ENCODE peak calls at places on chromosomes 3 and 15, in ten cellular contexts. One of them, this sample, is unnamed.

GRCh38 chr3:169939751-169940150 is 26.9 kb upstream of the SEC62 start:
- DNase-seq in dorsolateral prefrontal cortex: no peak
- DNase-seq in right lobe of liver: no peak
- DNase-seq in breast epithelium: no peak
- DNase-seq in AG04449: no peak
- DNase-seq in mucosa of descending colon: no peak
- DNase-seq in cardiac muscle cell: no peak
- DNase-seq in uterus: no peak
- DNase-seq in BE2C: no peak
- DNase-seq in fibroblast of pulmonary artery: no peak
- DNase-seq in this sample: no peak

GRCh38 chr3:128348805-128349531 is 117.7 kb downstream of the DNAJB8 start:
- DNase-seq in cardiac muscle cell: peak
- DNase-seq in mucosa of descending colon: no peak
- DNase-seq in fibroblast of pulmonary artery: peak
- DNase-seq in breast epithelium: no peak
- DNase-seq in AG04449: no peak
- DNase-seq in right lobe of liver: peak
- DNase-seq in BE2C: peak
- DNase-seq in dorsolateral prefrontal cortex: no peak
- DNase-seq in uterus: no peak
- DNase-seq in this sample: peak

GRCh38 chr3:190491533-190492054 is 22.3 kb upstream of the IL1RAP start:
- DNase-seq in AG04449: no peak
- DNase-seq in mucosa of descending colon: no peak
- DNase-seq in fibroblast of pulmonary artery: no peak
- DNase-seq in cardiac muscle cell: no peak
- DNase-seq in dorsolateral prefrontal cortex: no peak
- DNase-seq in BE2C: no peak
- DNase-seq in breast epithelium: no peak
- DNase-seq in uterus: no peak
- DNase-seq in right lobe of liver: no peak
- DNase-seq in this sample: peak

GRCh38 chr3:130081371-130081881 is at the start of gene ALG1L2:
- DNase-seq in right lobe of liver: no peak
- DNase-seq in uterus: no peak
- DNase-seq in dorsolateral prefrontal cortex: no peak
- DNase-seq in AG04449: no peak
- DNase-seq in mucosa of descending colon: no peak
- DNase-seq in breast epithelium: no peak
- DNase-seq in BE2C: no peak
- DNase-seq in cardiac muscle cell: no peak
- DNase-seq in fibroblast of pulmonary artery: no peak
- DNase-seq in this sample: peak

GRCh38 chr15:72375501-72375845 is 341 bp downstream of the HEXA start:
- DNase-seq in breast epithelium: no peak
- DNase-seq in mucosa of descending colon: peak
- DNase-seq in right lobe of liver: peak
- DNase-seq in AG04449: no peak
- DNase-seq in BE2C: no peak
- DNase-seq in cardiac muscle cell: no peak
- DNase-seq in dorsolateral prefrontal cortex: no peak
- DNase-seq in uterus: no peak
- DNase-seq in fibroblast of pulmonary artery: no peak
- DNase-seq in this sample: no peak

GRCh38 chr3:124741027-124741426 is 10.8 kb downstream of the UMPS start:
- DNase-seq in uterus: no peak
- DNase-seq in cardiac muscle cell: peak
- DNase-seq in AG04449: no peak
- DNase-seq in fibroblast of pulmonary artery: peak
- DNase-seq in right lobe of liver: no peak
- DNase-seq in mucosa of descending colon: no peak
- DNase-seq in dorsolateral prefrontal cortex: no peak
- DNase-seq in breast epithelium: no peak
- DNase-seq in BE2C: no peak
- DNase-seq in this sample: peak

GRCh38 chr3:105368575-105369500 is 2.1 kb downstream of the ALCAM start:
- DNase-seq in BE2C: peak
- DNase-seq in cardiac muscle cell: peak
- DNase-seq in mucosa of descending colon: peak
- DNase-seq in AG04449: no peak
- DNase-seq in right lobe of liver: peak
- DNase-seq in fibroblast of pulmonary artery: peak
- DNase-seq in uterus: peak
- DNase-seq in dorsolateral prefrontal cortex: peak
- DNase-seq in breast epithelium: peak
- DNase-seq in this sample: peak

GRCh38 chr15:30924353-30924752 is 20.6 kb downstream of the FAN1 start:
- DNase-seq in right lobe of liver: no peak
- DNase-seq in breast epithelium: no peak
- DNase-seq in dorsolateral prefrontal cortex: no peak
- DNase-seq in AG04449: peak
- DNase-seq in BE2C: no peak
- DNase-seq in uterus: no peak
- DNase-seq in fibroblast of pulmonary artery: peak
- DNase-seq in cardiac muscle cell: peak
- DNase-seq in mucosa of descending colon: no peak
- DNase-seq in this sample: peak

GRCh38 chr15:50051811-50052419 is 67.1 kb downstream of the ATP8B4 start:
- DNase-seq in mucosa of descending colon: peak
- DNase-seq in BE2C: peak
- DNase-seq in dorsolateral prefrontal cortex: no peak
- DNase-seq in breast epithelium: no peak
- DNase-seq in uterus: peak
- DNase-seq in fibroblast of pulmonary artery: peak
- DNase-seq in cardiac muscle cell: peak
- DNase-seq in right lobe of liver: no peak
- DNase-seq in AG04449: peak
- DNase-seq in this sample: peak

GRCh38 chr15:50058231-50058630 is 60.8 kb downstream of the ATP8B4 start:
- DNase-seq in right lobe of liver: no peak
- DNase-seq in cardiac muscle cell: peak
- DNase-seq in BE2C: no peak
- DNase-seq in dorsolateral prefrontal cortex: no peak
- DNase-seq in fibroblast of pulmonary artery: peak
- DNase-seq in uterus: no peak
- DNase-seq in AG04449: no peak
- DNase-seq in breast epithelium: no peak
- DNase-seq in mucosa of descending colon: no peak
- DNase-seq in this sample: peak

GRCh38 chr15:50059203-50059772 is 59.7 kb downstream of the ATP8B4 start:
- DNase-seq in uterus: no peak
- DNase-seq in dorsolateral prefrontal cortex: no peak
- DNase-seq in right lobe of liver: no peak
- DNase-seq in fibroblast of pulmonary artery: no peak
- DNase-seq in cardiac muscle cell: no peak
- DNase-seq in breast epithelium: no peak
- DNase-seq in BE2C: no peak
- DNase-seq in mucosa of descending colon: no peak
- DNase-seq in AG04449: no peak
- DNase-seq in this sample: no peak

GRCh38 chr15:50053457-50053856 is 65.6 kb downstream of the ATP8B4 start:
- DNase-seq in AG04449: no peak
- DNase-seq in BE2C: no peak
- DNase-seq in dorsolateral prefrontal cortex: no peak
- DNase-seq in fibroblast of pulmonary artery: no peak
- DNase-seq in uterus: no peak
- DNase-seq in breast epithelium: no peak
- DNase-seq in right lobe of liver: no peak
- DNase-seq in cardiac muscle cell: no peak
- DNase-seq in mucosa of descending colon: no peak
- DNase-seq in this sample: no peak

DNA sequence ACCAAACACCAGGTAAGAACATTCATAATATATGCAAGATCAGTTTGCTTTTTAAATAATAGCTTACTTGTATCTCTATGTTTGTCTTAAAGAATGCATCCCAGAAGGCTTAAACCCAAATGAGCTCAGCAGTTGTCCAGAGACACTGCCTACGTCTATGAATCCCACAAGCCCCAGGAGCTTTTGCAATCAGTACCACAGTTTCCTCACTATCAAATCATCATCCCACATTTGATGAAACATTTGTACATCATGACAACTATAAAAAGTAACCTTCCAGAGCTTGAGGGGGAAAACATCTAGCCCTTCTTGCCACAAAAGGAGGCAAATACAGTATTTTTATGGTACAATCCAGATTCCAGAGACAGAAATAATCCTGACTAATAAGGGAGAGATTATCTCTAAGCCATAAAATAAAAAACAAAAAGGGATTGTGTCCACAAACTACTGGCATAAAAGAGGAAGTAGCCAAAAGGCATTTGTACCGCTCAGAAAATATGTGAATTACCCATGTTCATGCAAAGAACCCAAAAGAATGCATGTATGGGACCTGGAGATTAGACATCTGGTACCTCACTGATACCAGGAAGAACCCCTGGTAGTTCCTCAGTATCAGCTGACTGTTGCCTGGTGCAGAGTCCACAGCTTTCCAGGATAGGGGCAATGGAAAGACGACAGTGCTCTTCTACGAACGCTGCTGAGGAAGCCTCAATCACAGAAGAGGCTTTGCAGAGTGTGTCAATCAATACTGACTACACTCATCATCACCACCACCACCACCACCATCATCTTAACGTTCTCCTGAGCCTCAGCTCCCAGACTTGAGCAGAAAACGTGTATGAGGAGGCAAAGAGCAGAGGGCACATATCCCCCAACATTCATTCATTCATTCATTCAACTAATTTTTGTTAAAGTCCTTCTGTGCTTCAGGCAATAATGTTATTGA is 63.4 kb downstream of the ATP8B4 start:
- DNase-seq in dorsolateral prefrontal cortex: no peak
- DNase-seq in mucosa of descending colon: no peak
- DNase-seq in fibroblast of pulmonary artery: peak
- DNase-seq in right lobe of liver: no peak
- DNase-seq in uterus: no peak
- DNase-seq in cardiac muscle cell: peak
- DNase-seq in breast epithelium: no peak
- DNase-seq in AG04449: peak
- DNase-seq in BE2C: no peak
- DNase-seq in this sample: peak
- H3K4me3 ChIP-seq in dorsolateral prefrontal cortex: no peak
- H3K4me3 ChIP-seq in mucosa of descending colon: no peak
- H3K4me3 ChIP-seq in fibroblast of pulmonary artery: no peak
- H3K4me3 ChIP-seq in right lobe of liver: no peak
- H3K4me3 ChIP-seq in uterus: no peak
- H3K4me3 ChIP-seq in cardiac muscle cell: no peak
- H3K4me3 ChIP-seq in breast epithelium: no peak
- H3K4me3 ChIP-seq in AG04449: no peak
- H3K4me3 ChIP-seq in BE2C: no peak
- H3K4me3 ChIP-seq in this sample: no peak

GRCh38 chr3:107106316-107106715 is 270.9 kb upstream of the CCDC54 start:
- DNase-seq in breast epithelium: no peak
- DNase-seq in mucosa of descending colon: no peak
- DNase-seq in BE2C: no peak
- DNase-seq in uterus: no peak
- DNase-seq in fibroblast of pulmonary artery: peak
- DNase-seq in AG04449: no peak
- DNase-seq in right lobe of liver: no peak
- DNase-seq in cardiac muscle cell: peak
- DNase-seq in dorsolateral prefrontal cortex: no peak
- DNase-seq in this sample: peak

GRCh38 chr3:107106907-107107306 is 270.3 kb upstream of the CCDC54 start:
- DNase-seq in dorsolateral prefrontal cortex: no peak
- DNase-seq in right lobe of liver: no peak
- DNase-seq in uterus: no peak
- DNase-seq in fibroblast of pulmonary artery: no peak
- DNase-seq in breast epithelium: no peak
- DNase-seq in cardiac muscle cell: no peak
- DNase-seq in mucosa of descending colon: no peak
- DNase-seq in BE2C: no peak
- DNase-seq in AG04449: no peak
- DNase-seq in this sample: no peak

GRCh38 chr3:107100573-107100972 is 276.7 kb upstream of the CCDC54 start:
- DNase-seq in cardiac muscle cell: no peak
- DNase-seq in breast epithelium: no peak
- DNase-seq in mucosa of descending colon: no peak
- DNase-seq in AG04449: no peak
- DNase-seq in fibroblast of pulmonary artery: no peak
- DNase-seq in dorsolateral prefrontal cortex: no peak
- DNase-seq in right lobe of liver: no peak
- DNase-seq in uterus: no peak
- DNase-seq in BE2C: no peak
- DNase-seq in this sample: no peak

DNA sequence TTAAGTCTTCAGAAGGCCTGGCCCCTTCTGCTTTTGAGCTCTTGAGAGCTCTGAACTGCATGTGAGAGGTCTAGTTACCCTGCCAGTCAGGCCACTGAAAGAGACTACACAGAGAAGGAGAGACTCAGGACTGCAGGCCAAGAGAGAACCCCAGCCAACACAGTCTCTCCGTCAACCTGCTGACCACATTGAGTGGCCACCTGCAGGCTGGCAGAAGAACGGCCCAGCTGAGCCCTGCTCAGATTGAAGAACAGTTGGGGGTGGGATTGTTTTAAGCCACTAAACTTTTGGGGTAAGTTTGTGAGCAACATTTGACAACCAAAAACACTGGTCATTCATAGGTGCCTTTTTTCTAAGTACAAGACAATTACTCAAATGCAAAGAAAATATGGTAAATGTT is 273.5 kb upstream of the CCDC54 start:
- DNase-seq in mucosa of descending colon: no peak
- DNase-seq in fibroblast of pulmonary artery: no peak
- DNase-seq in BE2C: no peak
- DNase-seq in uterus: no peak
- DNase-seq in breast epithelium: no peak
- DNase-seq in AG04449: no peak
- DNase-seq in cardiac muscle cell: no peak
- DNase-seq in dorsolateral prefrontal cortex: no peak
- DNase-seq in right lobe of liver: no peak
- DNase-seq in this sample: no peak
- TF ChIP-seq CTCF in mucosa of descending colon: no peak
- TF ChIP-seq CTCF in fibroblast of pulmonary artery: no peak
- TF ChIP-seq CTCF in BE2C: no peak
- TF ChIP-seq CTCF in uterus: no peak
- TF ChIP-seq CTCF in breast epithelium: no peak
- TF ChIP-seq CTCF in AG04449: no peak
- TF ChIP-seq CTCF in cardiac muscle cell: no peak
- TF ChIP-seq CTCF in dorsolateral prefrontal cortex: no peak
- TF ChIP-seq CTCF in right lobe of liver: no peak
- TF ChIP-seq CTCF in this sample: no peak

GRCh38 chr3:123313889-123314288 is 112.1 kb downstream of the SEC22A start:
- DNase-seq in mucosa of descending colon: no peak
- DNase-seq in fibroblast of pulmonary artery: no peak
- DNase-seq in uterus: no peak
- DNase-seq in cardiac muscle cell: no peak
- DNase-seq in AG04449: no peak
- DNase-seq in right lobe of liver: no peak
- DNase-seq in BE2C: no peak
- DNase-seq in breast epithelium: no peak
- DNase-seq in dorsolateral prefrontal cortex: no peak
- DNase-seq in this sample: no peak

GRCh38 chr3:123315271-123315595 is 113.5 kb downstream of the SEC22A start:
- DNase-seq in breast epithelium: no peak
- DNase-seq in fibroblast of pulmonary artery: no peak
- DNase-seq in right lobe of liver: no peak
- DNase-seq in dorsolateral prefrontal cortex: no peak
- DNase-seq in BE2C: no peak
- DNase-seq in mucosa of descending colon: no peak
- DNase-seq in AG04449: no peak
- DNase-seq in cardiac muscle cell: no peak
- DNase-seq in uterus: no peak
- DNase-seq in this sample: no peak

GRCh38 chr3:123312331-123313265 is 110.9 kb downstream of the SEC22A start:
- DNase-seq in breast epithelium: no peak
- DNase-seq in dorsolateral prefrontal cortex: no peak
- DNase-seq in BE2C: no peak
- DNase-seq in fibroblast of pulmonary artery: no peak
- DNase-seq in cardiac muscle cell: no peak
- DNase-seq in uterus: no peak
- DNase-seq in AG04449: no peak
- DNase-seq in mucosa of descending colon: no peak
- DNase-seq in right lobe of liver: no peak
- DNase-seq in this sample: no peak

GRCh38 chr3:123317716-123318115 is 116.0 kb downstream of the SEC22A start:
- DNase-seq in BE2C: no peak
- DNase-seq in dorsolateral prefrontal cortex: no peak
- DNase-seq in fibroblast of pulmonary artery: no peak
- DNase-seq in right lobe of liver: no peak
- DNase-seq in uterus: no peak
- DNase-seq in cardiac muscle cell: no peak
- DNase-seq in breast epithelium: no peak
- DNase-seq in AG04449: no peak
- DNase-seq in mucosa of descending colon: no peak
- DNase-seq in this sample: no peak

DNA sequence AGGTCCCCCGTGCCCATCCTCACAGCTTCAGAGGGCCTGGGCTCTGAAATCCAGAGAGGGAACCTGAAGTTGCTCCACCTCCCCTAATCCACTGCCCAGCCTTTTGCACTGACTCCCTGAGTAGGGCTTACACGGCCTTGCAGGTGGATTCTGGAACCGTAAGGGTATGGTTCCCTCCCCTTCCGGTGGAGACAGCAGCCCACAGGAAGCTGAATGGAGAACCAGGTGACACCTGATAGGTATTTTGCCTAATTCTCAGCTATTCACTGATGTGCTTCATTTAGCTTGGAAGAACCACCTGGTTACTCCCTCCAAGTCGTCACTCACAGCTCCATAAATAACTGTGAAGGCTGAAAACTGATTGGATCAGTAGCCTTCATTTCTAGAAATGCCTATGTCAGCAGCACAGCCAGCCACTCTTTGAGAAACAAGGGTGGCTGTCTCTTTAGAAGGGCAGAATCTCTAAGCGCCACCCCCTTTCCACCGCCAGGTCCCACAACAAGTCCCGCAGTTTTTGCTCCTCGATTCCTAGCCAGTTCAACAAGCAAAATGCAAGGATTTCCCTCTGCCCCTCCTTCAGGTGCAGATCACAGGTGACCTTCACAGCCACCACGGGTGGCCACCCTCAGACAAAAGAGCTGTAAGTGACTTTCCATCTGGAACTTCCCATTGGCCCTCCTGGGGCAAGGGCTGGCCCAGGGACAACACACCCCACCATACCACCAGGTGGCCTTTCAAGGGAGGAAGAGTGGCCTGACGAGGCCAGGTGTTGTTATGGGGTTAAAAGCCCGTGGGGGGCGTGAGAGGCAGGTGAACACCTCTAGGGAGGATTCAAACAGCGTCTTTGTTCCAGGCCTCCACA is 112.9 kb downstream of the SEC22A start:
- DNase-seq in BE2C: no peak
- DNase-seq in dorsolateral prefrontal cortex: no peak
- DNase-seq in fibroblast of pulmonary artery: no peak
- DNase-seq in right lobe of liver: no peak
- DNase-seq in uterus: no peak
- DNase-seq in mucosa of descending colon: no peak
- DNase-seq in breast epithelium: no peak
- DNase-seq in AG04449: no peak
- DNase-seq in cardiac muscle cell: no peak
- DNase-seq in this sample: no peak
- H3K4me3 ChIP-seq in BE2C: no peak
- H3K4me3 ChIP-seq in dorsolateral prefrontal cortex: no peak
- H3K4me3 ChIP-seq in fibroblast of pulmonary artery: no peak
- H3K4me3 ChIP-seq in right lobe of liver: no peak
- H3K4me3 ChIP-seq in uterus: no peak
- H3K4me3 ChIP-seq in mucosa of descending colon: no peak
- H3K4me3 ChIP-seq in breast epithelium: no peak
- H3K4me3 ChIP-seq in AG04449: no peak
- H3K4me3 ChIP-seq in cardiac muscle cell: no peak
- H3K4me3 ChIP-seq in this sample: no peak

GRCh38 chr3:13314877-13315276 is 105.2 kb downstream of the NUP210 start:
- DNase-seq in right lobe of liver: no peak
- DNase-seq in uterus: no peak
- DNase-seq in AG04449: no peak
- DNase-seq in cardiac muscle cell: no peak
- DNase-seq in breast epithelium: no peak
- DNase-seq in BE2C: no peak
- DNase-seq in fibroblast of pulmonary artery: no peak
- DNase-seq in mucosa of descending colon: no peak
- DNase-seq in dorsolateral prefrontal cortex: no peak
- DNase-seq in this sample: no peak
- TF ChIP-seq CTCF in right lobe of liver: no peak
- TF ChIP-seq CTCF in uterus: no peak
- TF ChIP-seq CTCF in AG04449: no peak
- TF ChIP-seq CTCF in cardiac muscle cell: no peak
- TF ChIP-seq CTCF in breast epithelium: no peak
- TF ChIP-seq CTCF in BE2C: no peak
- TF ChIP-seq CTCF in fibroblast of pulmonary artery: no peak
- TF ChIP-seq CTCF in mucosa of descending colon: no peak
- TF ChIP-seq CTCF in dorsolateral prefrontal cortex: no peak
- TF ChIP-seq CTCF in this sample: no peak

This sample was measured in cardiac fibroblast.